ENCODE peak calls at places on chromosome 2, in ten cellular contexts. N is H54, D is A549, T is GM06990, K is uterus, A is fibroblast of lung, O is NAMALWA, P is NCI-H226, Y is posterior vena cava, J is AG08395. I is an unnamed sample.
A peak's percentile ranks its signal among the peaks of the same experiment; 100 is the strongest.

GRCh38 chr2:237720962-237721361 is 77.6 kb upstream of the RBM44 start:
- DNase-seq in A (no peak), O (no peak), K (no peak), N (no peak), T (no peak), P (peak; percentile 23), Y (no peak), J (no peak), D (no peak), I (no peak)

GRCh38 chr2:188973650-188974049 is 523 bp upstream of the COL3A1 start:
- DNase-seq in D (no peak), P (no peak), A (peak; percentile 28), N (no peak), J (no peak), T (no peak), K (no peak), O (no peak), Y (no peak), I (no peak)

GRCh38 chr2:8649718-8650117 is 32.1 kb upstream of the ID2 start:
- DNase-seq in P (no peak), A (no peak), Y (no peak), T (no peak), D (no peak), K (no peak), N (no peak), O (no peak), J (no peak), I (no peak)

GRCh38 chr2:151669585-151670081 is 64.6 kb downstream of the NEB start:
- DNase-seq in T (no peak), P (peak; percentile 33), O (no peak), A (no peak), D (no peak), Y (no peak), N (no peak), K (no peak), J (no peak), I (no peak)

GRCh38 chr2:221494556-221494955 is 77.5 kb downstream of the EPHA4 start:
- DNase-seq in A (no peak), K (no peak), P (peak; percentile 88), D (no peak), T (no peak), J (no peak), O (no peak), Y (no peak), N (peak; percentile 16), I (peak; percentile 68)

GRCh38 chr2:173978447-173978846 is 13.3 kb upstream of the SP3 start:
- DNase-seq in N (no peak), Y (no peak), P (no peak), T (no peak), A (no peak), J (no peak), O (no peak), K (no peak), D (peak; percentile 33), I (no peak)

GRCh38 chr2:174593574-174594203 is 3.9 kb downstream of the WIPF1 start:
- DNase-seq in K (no peak), N (peak; percentile 19), D (no peak), A (peak; percentile 82), Y (no peak), O (peak; percentile 95), P (no peak), J (peak; percentile 62), T (peak; percentile 83), I (no peak)

GRCh38 chr2:237642030-237642700 is 14.8 kb downstream of the LRRFIP1 start:
- DNase-seq in A (no peak), K (no peak), J (no peak), O (no peak), P (no peak), D (no peak), T (no peak), Y (peak; percentile 46), N (no peak), I (no peak)

GRCh38 chr2:151827564-151828142 is 568 bp downstream of the ARL5A start:
- DNase-seq in J (peak; percentile 12), A (peak; percentile 21), T (peak; percentile 48), O (peak; percentile 57), Y (no peak), D (peak; percentile 17), P (no peak), N (no peak), K (peak; percentile 17), I (no peak)

GRCh38 chr2:100197643-100198153 is 55.3 kb upstream of the AFF3 start:
- DNase-seq in A (peak; percentile 40), P (no peak), Y (peak; percentile 91), O (no peak), T (no peak), K (peak; percentile 76), N (no peak), D (no peak), J (peak; percentile 73), I (no peak)

GRCh38 chr2:69741281-69742169 is at the start of gene ANXA4:
- DNase-seq in N (peak; percentile 75), O (no peak), J (peak; percentile 82), T (peak; percentile 79), A (peak; percentile 74), P (peak; percentile 90), D (peak; percentile 91), K (peak; percentile 85), Y (peak; percentile 94), I (peak; percentile 86)

GRCh38 chr2:96665083-96665569 is 22.6 kb downstream of the FER1L5 start:
- DNase-seq in D (peak; percentile 89), O (no peak), A (peak; percentile 98), Y (peak; percentile 80), J (peak; percentile 98), T (no peak), N (peak; percentile 89), P (peak; percentile 100), K (peak; percentile 76), I (peak; percentile 76)

GRCh38 chr2:127623388-127624320 is 22.3 kb upstream of the GPR17 start:
- DNase-seq in Y (peak; percentile 76), K (peak; percentile 8), T (no peak), N (peak; percentile 62), O (peak; percentile 42), J (no peak), D (no peak), A (peak; percentile 4), P (peak; percentile 20), I (no peak)

GRCh38 chr2:205020673-205021072 is 475.4 kb downstream of the PARD3B start:
- DNase-seq in Y (no peak), N (no peak), D (no peak), O (no peak), T (no peak), K (no peak), A (no peak), P (no peak), J (no peak), I (no peak)

GRCh38 chr2:74532222-74532621 is 2.5 kb downstream of the HTRA2 start:
- DNase-seq in J (no peak), P (no peak), O (peak; percentile 71), D (peak; percentile 75), N (no peak), A (peak; percentile 76), T (no peak), K (no peak), Y (no peak), I (no peak)

GRCh38 chr2:233307565-233307964 is at the start of gene SAG:
- DNase-seq in N (no peak), J (no peak), Y (no peak), A (no peak), O (no peak), P (no peak), D (no peak), T (no peak), K (no peak), I (no peak)

GRCh38 chr2:109058215-109058614 is 69.2 kb upstream of the EDAR start:
- DNase-seq in J (no peak), O (no peak), A (no peak), Y (no peak), K (no peak), T (no peak), P (no peak), N (no peak), D (no peak), I (no peak)

GRCh38 chr2:13676269-13676668 is 956.2 kb upstream of the LRATD1 start:
- DNase-seq in Y (no peak), N (no peak), P (no peak), T (no peak), A (peak; percentile 59), D (no peak), O (no peak), K (no peak), J (peak; percentile 61), I (no peak)

GRCh38 chr2:237895544-237896506 is 36.4 kb downstream of the RAMP1 start:
- DNase-seq in P (no peak), J (no peak), A (no peak), Y (peak; percentile 78), D (no peak), T (no peak), O (no peak), N (peak; percentile 84), K (peak; percentile 70), I (no peak)

GRCh38 chr2:234243871-234244565 is 193.5 kb downstream of the SPP2 start:
- DNase-seq in T (no peak), O (no peak), P (no peak), Y (no peak), N (no peak), K (no peak), D (peak; percentile 86), J (no peak), A (peak; percentile 38), I (no peak)

GRCh38 chr2:96927420-96928171 is 57.7 kb upstream of the SEMA4C start:
- DNase-seq in K (peak; percentile 64), D (no peak), J (peak; percentile 58), Y (peak; percentile 76), O (no peak), N (no peak), T (no peak), P (peak; percentile 20), A (no peak), I (peak; percentile 65)

GRCh38 chr2:206063635-206064034 is 22.3 kb downstream of the INO80D start:
- DNase-seq in Y (no peak), T (no peak), O (no peak), P (no peak), N (no peak), A (no peak), K (no peak), J (no peak), D (no peak), I (no peak)

GRCh38 chr2:121530210-121530562 is 494 bp upstream of the RNU4ATAC start:
- DNase-seq in D (peak; percentile 84), Y (peak; percentile 87), P (peak; percentile 84), K (peak; percentile 72), N (peak; percentile 66), A (no peak), O (no peak), T (peak; percentile 86), J (peak; percentile 69), I (peak; percentile 81)

GRCh38 chr2:172334988-172335387 is 92.4 kb upstream of the ITGA6 start:
- DNase-seq in K (no peak), O (no peak), P (no peak), T (no peak), N (no peak), Y (no peak), A (no peak), D (no peak), J (no peak), I (no peak)

GRCh38 chr2:210188755-210189154 is 17.5 kb upstream of the KANSL1L start:
- DNase-seq in K (no peak), P (no peak), N (no peak), O (no peak), A (no peak), J (no peak), Y (no peak), D (no peak), T (no peak), I (no peak)